ENCODE peak calls at places on chromosomes 2 and 18, in ten cellular contexts. One of them, this sample, is unnamed.

GRCh38 chr2:115171751-115172150 is 729.3 kb downstream of the DPP10 start:
- DNase-seq in transverse colon: no peak
- DNase-seq in HCT116: no peak
- DNase-seq in A549: no peak
- DNase-seq in naive thymus-derived CD4-positive, alpha-beta T cell: no peak
- DNase-seq in left lung: no peak
- DNase-seq in CD8-positive, alpha-beta memory T cell: no peak
- DNase-seq in RWPE1: no peak
- DNase-seq in K562: no peak
- DNase-seq in neuronal stem cell: no peak
- DNase-seq in this sample: no peak

GRCh38 chr2:217248312-217248935 is 388.6 kb upstream of the TNP1 start:
- DNase-seq in A549: no peak
- DNase-seq in neuronal stem cell: no peak
- DNase-seq in K562: no peak
- DNase-seq in CD8-positive, alpha-beta memory T cell: no peak
- DNase-seq in naive thymus-derived CD4-positive, alpha-beta T cell: no peak
- DNase-seq in transverse colon: peak
- DNase-seq in left lung: peak
- DNase-seq in HCT116: no peak
- DNase-seq in RWPE1: no peak
- DNase-seq in this sample: no peak

GRCh38 chr2:190467575-190468083 is 59.5 kb downstream of the MFSD6 start:
- DNase-seq in A549: no peak
- DNase-seq in RWPE1: no peak
- DNase-seq in left lung: no peak
- DNase-seq in naive thymus-derived CD4-positive, alpha-beta T cell: no peak
- DNase-seq in neuronal stem cell: peak
- DNase-seq in transverse colon: no peak
- DNase-seq in K562: no peak
- DNase-seq in CD8-positive, alpha-beta memory T cell: no peak
- DNase-seq in HCT116: no peak
- DNase-seq in this sample: no peak

GRCh38 chr2:199329466-199329865 is 128.3 kb downstream of the SATB2 start:
- DNase-seq in HCT116: no peak
- DNase-seq in K562: no peak
- DNase-seq in naive thymus-derived CD4-positive, alpha-beta T cell: no peak
- DNase-seq in left lung: no peak
- DNase-seq in neuronal stem cell: no peak
- DNase-seq in RWPE1: no peak
- DNase-seq in CD8-positive, alpha-beta memory T cell: no peak
- DNase-seq in transverse colon: no peak
- DNase-seq in A549: no peak
- DNase-seq in this sample: no peak

GRCh38 chr18:12851709-12852108 is 32.3 kb downstream of the PTPN2 start:
- DNase-seq in CD8-positive, alpha-beta memory T cell: no peak
- DNase-seq in HCT116: no peak
- DNase-seq in K562: no peak
- DNase-seq in left lung: no peak
- DNase-seq in A549: no peak
- DNase-seq in neuronal stem cell: no peak
- DNase-seq in naive thymus-derived CD4-positive, alpha-beta T cell: no peak
- DNase-seq in transverse colon: no peak
- DNase-seq in RWPE1: no peak
- DNase-seq in this sample: no peak

GRCh38 chr2:8644605-8645175 is 37.2 kb upstream of the ID2 start:
- DNase-seq in RWPE1: no peak
- DNase-seq in naive thymus-derived CD4-positive, alpha-beta T cell: no peak
- DNase-seq in CD8-positive, alpha-beta memory T cell: no peak
- DNase-seq in K562: peak
- DNase-seq in HCT116: no peak
- DNase-seq in left lung: peak
- DNase-seq in transverse colon: no peak
- DNase-seq in neuronal stem cell: no peak
- DNase-seq in A549: no peak
- DNase-seq in this sample: no peak

GRCh38 chr2:55146266-55146665 is 85.8 kb downstream of the CLHC1 start:
- DNase-seq in CD8-positive, alpha-beta memory T cell: no peak
- DNase-seq in HCT116: no peak
- DNase-seq in RWPE1: no peak
- DNase-seq in A549: no peak
- DNase-seq in naive thymus-derived CD4-positive, alpha-beta T cell: no peak
- DNase-seq in transverse colon: no peak
- DNase-seq in K562: no peak
- DNase-seq in neuronal stem cell: no peak
- DNase-seq in left lung: no peak
- DNase-seq in this sample: no peak

GRCh38 chr2:129891341-129892320 is 87.8 kb upstream of the RAB6C start:
- DNase-seq in CD8-positive, alpha-beta memory T cell: no peak
- DNase-seq in left lung: no peak
- DNase-seq in neuronal stem cell: no peak
- DNase-seq in A549: no peak
- DNase-seq in transverse colon: no peak
- DNase-seq in K562: no peak
- DNase-seq in RWPE1: no peak
- DNase-seq in HCT116: no peak
- DNase-seq in naive thymus-derived CD4-positive, alpha-beta T cell: no peak
- DNase-seq in this sample: no peak

GRCh38 chr2:161912154-161912553 is 161.9 kb downstream of the DPP4 start:
- DNase-seq in HCT116: no peak
- DNase-seq in left lung: no peak
- DNase-seq in naive thymus-derived CD4-positive, alpha-beta T cell: no peak
- DNase-seq in neuronal stem cell: no peak
- DNase-seq in K562: no peak
- DNase-seq in RWPE1: no peak
- DNase-seq in transverse colon: no peak
- DNase-seq in CD8-positive, alpha-beta memory T cell: no peak
- DNase-seq in A549: no peak
- DNase-seq in this sample: no peak

GRCh38 chr2:161918692-161919091 is 155.3 kb downstream of the DPP4 start:
- DNase-seq in naive thymus-derived CD4-positive, alpha-beta T cell: no peak
- DNase-seq in neuronal stem cell: no peak
- DNase-seq in HCT116: no peak
- DNase-seq in K562: no peak
- DNase-seq in transverse colon: no peak
- DNase-seq in RWPE1: no peak
- DNase-seq in A549: no peak
- DNase-seq in left lung: no peak
- DNase-seq in CD8-positive, alpha-beta memory T cell: no peak
- DNase-seq in this sample: no peak

GRCh38 chr2:161919873-161920272 is 154.1 kb downstream of the DPP4 start:
- DNase-seq in neuronal stem cell: no peak
- DNase-seq in HCT116: no peak
- DNase-seq in K562: no peak
- DNase-seq in transverse colon: no peak
- DNase-seq in left lung: no peak
- DNase-seq in CD8-positive, alpha-beta memory T cell: no peak
- DNase-seq in RWPE1: no peak
- DNase-seq in A549: no peak
- DNase-seq in naive thymus-derived CD4-positive, alpha-beta T cell: no peak
- DNase-seq in this sample: no peak

GRCh38 chr2:161913865-161914264 is 160.2 kb downstream of the DPP4 start:
- DNase-seq in CD8-positive, alpha-beta memory T cell: no peak
- DNase-seq in RWPE1: peak
- DNase-seq in naive thymus-derived CD4-positive, alpha-beta T cell: no peak
- DNase-seq in HCT116: peak
- DNase-seq in K562: no peak
- DNase-seq in neuronal stem cell: no peak
- DNase-seq in transverse colon: no peak
- DNase-seq in A549: no peak
- DNase-seq in left lung: no peak
- DNase-seq in this sample: peak

DNA sequence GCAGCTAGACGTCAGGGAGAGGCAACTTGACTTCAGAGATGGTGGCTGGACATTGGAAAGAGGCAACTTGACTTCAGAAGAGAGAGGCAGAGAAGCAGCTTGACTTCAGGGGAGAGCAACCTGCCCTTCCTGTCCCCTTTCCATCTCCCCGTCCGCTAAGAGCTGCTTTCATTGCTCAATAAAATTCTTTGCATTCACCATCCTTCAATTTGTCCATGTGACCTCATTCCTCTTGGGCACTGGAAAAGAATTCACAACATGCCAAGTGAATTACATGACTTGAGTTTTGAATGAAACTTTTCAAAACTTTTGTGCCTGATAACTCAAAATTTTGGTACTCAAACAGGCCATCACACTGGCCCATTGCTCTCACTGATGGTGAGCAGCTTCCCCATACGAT is 158.9 kb downstream of the DPP4 start:
- DNase-seq in CD8-positive, alpha-beta memory T cell: no peak
- DNase-seq in RWPE1: no peak
- DNase-seq in naive thymus-derived CD4-positive, alpha-beta T cell: no peak
- DNase-seq in transverse colon: no peak
- DNase-seq in K562: no peak
- DNase-seq in HCT116: no peak
- DNase-seq in A549: no peak
- DNase-seq in neuronal stem cell: no peak
- DNase-seq in left lung: no peak
- DNase-seq in this sample: no peak
- H3K27ac ChIP-seq in CD8-positive, alpha-beta memory T cell: no peak
- H3K27ac ChIP-seq in RWPE1: no peak
- H3K27ac ChIP-seq in naive thymus-derived CD4-positive, alpha-beta T cell: no peak
- H3K27ac ChIP-seq in transverse colon: no peak
- H3K27ac ChIP-seq in K562: no peak
- H3K27ac ChIP-seq in HCT116: no peak
- H3K27ac ChIP-seq in A549: no peak
- H3K27ac ChIP-seq in neuronal stem cell: no peak
- H3K27ac ChIP-seq in left lung: no peak
- H3K27ac ChIP-seq in this sample: no peak

GRCh38 chr2:46937457-46937856 is 21.9 kb upstream of the MCFD2 start:
- DNase-seq in A549: peak
- DNase-seq in left lung: no peak
- DNase-seq in naive thymus-derived CD4-positive, alpha-beta T cell: no peak
- DNase-seq in HCT116: no peak
- DNase-seq in neuronal stem cell: no peak
- DNase-seq in K562: no peak
- DNase-seq in transverse colon: no peak
- DNase-seq in CD8-positive, alpha-beta memory T cell: no peak
- DNase-seq in RWPE1: no peak
- DNase-seq in this sample: no peak

GRCh38 chr2:46935071-46935470 is 19.5 kb upstream of the MCFD2 start:
- DNase-seq in A549: no peak
- DNase-seq in left lung: no peak
- DNase-seq in HCT116: no peak
- DNase-seq in transverse colon: no peak
- DNase-seq in CD8-positive, alpha-beta memory T cell: no peak
- DNase-seq in K562: no peak
- DNase-seq in RWPE1: no peak
- DNase-seq in neuronal stem cell: no peak
- DNase-seq in naive thymus-derived CD4-positive, alpha-beta T cell: no peak
- DNase-seq in this sample: no peak

GRCh38 chr2:46939596-46940359 is 24.2 kb upstream of the MCFD2 start:
- DNase-seq in A549: no peak
- DNase-seq in K562: no peak
- DNase-seq in HCT116: no peak
- DNase-seq in left lung: no peak
- DNase-seq in naive thymus-derived CD4-positive, alpha-beta T cell: no peak
- DNase-seq in neuronal stem cell: no peak
- DNase-seq in CD8-positive, alpha-beta memory T cell: no peak
- DNase-seq in RWPE1: no peak
- DNase-seq in transverse colon: no peak
- DNase-seq in this sample: no peak

GRCh38 chr2:46942143-46942526 is 26.5 kb upstream of the MCFD2 start:
- DNase-seq in RWPE1: peak
- DNase-seq in naive thymus-derived CD4-positive, alpha-beta T cell: peak
- DNase-seq in A549: peak
- DNase-seq in neuronal stem cell: no peak
- DNase-seq in K562: peak
- DNase-seq in CD8-positive, alpha-beta memory T cell: peak
- DNase-seq in left lung: peak
- DNase-seq in transverse colon: peak
- DNase-seq in HCT116: no peak
- DNase-seq in this sample: no peak

DNA sequence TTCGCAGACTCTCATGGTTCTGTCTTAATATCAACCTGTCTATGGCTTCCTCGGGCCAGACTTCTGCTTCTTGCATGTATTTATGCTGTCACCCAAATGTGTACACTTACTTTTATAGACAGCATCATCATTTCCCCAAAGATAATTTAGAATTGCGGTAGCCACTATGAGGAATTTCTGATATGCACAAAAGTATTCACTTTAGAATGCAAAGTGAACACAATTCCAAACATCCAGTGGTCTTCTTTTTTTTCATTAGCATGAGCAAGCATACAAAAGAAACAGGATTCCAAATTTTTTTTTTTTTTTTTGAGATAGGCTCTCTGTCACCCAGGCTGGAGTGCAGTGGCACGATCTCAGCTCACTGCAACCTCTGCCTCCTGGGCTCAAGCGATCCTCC is 21.0 kb upstream of the MCFD2 start:
- DNase-seq in transverse colon: no peak
- DNase-seq in HCT116: no peak
- DNase-seq in left lung: no peak
- DNase-seq in neuronal stem cell: no peak
- DNase-seq in A549: no peak
- DNase-seq in K562: no peak
- DNase-seq in RWPE1: no peak
- DNase-seq in naive thymus-derived CD4-positive, alpha-beta T cell: no peak
- DNase-seq in CD8-positive, alpha-beta memory T cell: no peak
- DNase-seq in this sample: no peak
- H3K27ac ChIP-seq in transverse colon: no peak
- H3K27ac ChIP-seq in HCT116: no peak
- H3K27ac ChIP-seq in left lung: no peak
- H3K27ac ChIP-seq in neuronal stem cell: no peak
- H3K27ac ChIP-seq in A549: no peak
- H3K27ac ChIP-seq in K562: no peak
- H3K27ac ChIP-seq in RWPE1: no peak
- H3K27ac ChIP-seq in naive thymus-derived CD4-positive, alpha-beta T cell: no peak
- H3K27ac ChIP-seq in CD8-positive, alpha-beta memory T cell: no peak
- H3K27ac ChIP-seq in this sample: no peak

GRCh38 chr2:236174608-236175001 is 6.4 kb upstream of the GBX2 start:
- DNase-seq in HCT116: no peak
- DNase-seq in K562: no peak
- DNase-seq in transverse colon: no peak
- DNase-seq in CD8-positive, alpha-beta memory T cell: no peak
- DNase-seq in RWPE1: no peak
- DNase-seq in naive thymus-derived CD4-positive, alpha-beta T cell: no peak
- DNase-seq in A549: no peak
- DNase-seq in neuronal stem cell: no peak
- DNase-seq in left lung: no peak
- DNase-seq in this sample: no peak
- H3K27ac ChIP-seq in HCT116: peak
- H3K27ac ChIP-seq in K562: no peak
- H3K27ac ChIP-seq in transverse colon: no peak
- H3K27ac ChIP-seq in CD8-positive, alpha-beta memory T cell: no peak
- H3K27ac ChIP-seq in RWPE1: no peak
- H3K27ac ChIP-seq in naive thymus-derived CD4-positive, alpha-beta T cell: no peak
- H3K27ac ChIP-seq in A549: no peak
- H3K27ac ChIP-seq in neuronal stem cell: no peak
- H3K27ac ChIP-seq in left lung: no peak
- H3K27ac ChIP-seq in this sample: no peak

DNA sequence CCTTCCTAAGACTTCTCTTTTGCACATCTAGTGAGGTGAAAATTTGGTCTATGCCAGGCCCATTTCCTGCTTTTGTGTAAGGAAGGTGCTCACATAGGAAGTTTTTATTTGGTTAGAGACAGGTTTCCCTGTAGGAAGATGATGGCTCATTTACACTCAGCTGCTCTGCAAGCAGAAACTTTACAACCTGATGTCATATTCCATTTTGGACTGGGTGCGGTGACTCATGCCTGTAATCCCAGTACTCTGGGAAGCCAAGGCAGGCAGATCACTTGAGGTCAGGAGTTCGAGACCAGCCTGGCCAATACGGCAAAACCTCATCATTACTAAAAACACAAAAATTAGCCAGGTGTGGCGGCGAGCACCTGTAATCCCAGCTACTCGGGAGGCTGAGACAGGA is 35.8 kb downstream of the CASP10 start:
- DNase-seq in neuronal stem cell: no peak
- DNase-seq in K562: no peak
- DNase-seq in A549: no peak
- DNase-seq in CD8-positive, alpha-beta memory T cell: no peak
- DNase-seq in left lung: no peak
- DNase-seq in HCT116: no peak
- DNase-seq in naive thymus-derived CD4-positive, alpha-beta T cell: no peak
- DNase-seq in transverse colon: peak
- DNase-seq in RWPE1: no peak
- DNase-seq in this sample: peak
- H3K27ac ChIP-seq in neuronal stem cell: no peak
- H3K27ac ChIP-seq in K562: no peak
- H3K27ac ChIP-seq in A549: no peak
- H3K27ac ChIP-seq in CD8-positive, alpha-beta memory T cell: no peak
- H3K27ac ChIP-seq in left lung: peak
- H3K27ac ChIP-seq in HCT116: no peak
- H3K27ac ChIP-seq in naive thymus-derived CD4-positive, alpha-beta T cell: peak
- H3K27ac ChIP-seq in transverse colon: peak
- H3K27ac ChIP-seq in RWPE1: no peak
- H3K27ac ChIP-seq in this sample: peak